ENCODE peak calls at places on chromosomes 2 and 18, in nine cellular contexts. One of them, this sample, is unnamed.

GRCh38 chr2:85584354-85584856 is at the start of gene VAMP5:
- DNase-seq in GM12864: no peak
- DNase-seq in upper lobe of left lung: no peak
- DNase-seq in HAP-1: no peak
- DNase-seq in AG04449: no peak
- DNase-seq in AG04450: no peak
- DNase-seq in suprapubic skin: no peak
- DNase-seq in IMR-90: no peak
- DNase-seq in fibroblast of pulmonary artery: no peak
- DNase-seq in this sample: no peak

GRCh38 chr2:177616731-177617130 is 224.2 kb downstream of the AGPS start:
- DNase-seq in upper lobe of left lung: no peak
- DNase-seq in HAP-1: no peak
- DNase-seq in GM12864: no peak
- DNase-seq in AG04449: no peak
- DNase-seq in suprapubic skin: no peak
- DNase-seq in fibroblast of pulmonary artery: no peak
- DNase-seq in IMR-90: no peak
- DNase-seq in AG04450: no peak
- DNase-seq in this sample: no peak

GRCh38 chr2:98158305-98158704 is 71.3 kb downstream of the VWA3B start:
- DNase-seq in IMR-90: no peak
- DNase-seq in AG04450: no peak
- DNase-seq in upper lobe of left lung: no peak
- DNase-seq in fibroblast of pulmonary artery: no peak
- DNase-seq in AG04449: no peak
- DNase-seq in suprapubic skin: no peak
- DNase-seq in GM12864: no peak
- DNase-seq in HAP-1: no peak
- DNase-seq in this sample: no peak

GRCh38 chr2:223731503-223731902 is 105.9 kb downstream of the AP1S3 start:
- DNase-seq in fibroblast of pulmonary artery: peak; percentile 6
- DNase-seq in HAP-1: no peak
- DNase-seq in suprapubic skin: no peak
- DNase-seq in AG04450: no peak
- DNase-seq in IMR-90: no peak
- DNase-seq in AG04449: no peak
- DNase-seq in GM12864: no peak
- DNase-seq in upper lobe of left lung: no peak
- DNase-seq in this sample: no peak

GRCh38 chr2:38254796-38255195 is 122.3 kb downstream of the ATL2 start:
- DNase-seq in AG04450: no peak
- DNase-seq in HAP-1: no peak
- DNase-seq in fibroblast of pulmonary artery: no peak
- DNase-seq in suprapubic skin: no peak
- DNase-seq in GM12864: no peak
- DNase-seq in upper lobe of left lung: no peak
- DNase-seq in IMR-90: no peak
- DNase-seq in AG04449: no peak
- DNase-seq in this sample: no peak

GRCh38 chr2:119218478-119219064 is 5.1 kb upstream of the STEAP3 start:
- DNase-seq in fibroblast of pulmonary artery: peak; percentile 75
- DNase-seq in GM12864: no peak
- DNase-seq in HAP-1: no peak
- DNase-seq in IMR-90: peak; percentile 74
- DNase-seq in AG04450: peak; percentile 48
- DNase-seq in suprapubic skin: no peak
- DNase-seq in upper lobe of left lung: no peak
- DNase-seq in AG04449: no peak
- DNase-seq in this sample: no peak

GRCh38 chr2:45874324-45874723 is 222.8 kb downstream of the PRKCE start:
- DNase-seq in IMR-90: no peak
- DNase-seq in suprapubic skin: peak; percentile 86
- DNase-seq in AG04449: no peak
- DNase-seq in AG04450: no peak
- DNase-seq in upper lobe of left lung: peak; percentile 48
- DNase-seq in fibroblast of pulmonary artery: no peak
- DNase-seq in GM12864: no peak
- DNase-seq in HAP-1: no peak
- DNase-seq in this sample: peak; percentile 78

GRCh38 chr18:8659609-8660242 is 45.6 kb upstream of the MTCL1 start:
- DNase-seq in HAP-1: no peak
- DNase-seq in fibroblast of pulmonary artery: no peak
- DNase-seq in suprapubic skin: no peak
- DNase-seq in IMR-90: no peak
- DNase-seq in GM12864: no peak
- DNase-seq in AG04450: no peak
- DNase-seq in AG04449: no peak
- DNase-seq in upper lobe of left lung: no peak
- DNase-seq in this sample: no peak

GRCh38 chr2:88074854-88075292 is 7.2 kb downstream of the SMYD1 start:
- DNase-seq in upper lobe of left lung: no peak
- DNase-seq in fibroblast of pulmonary artery: peak; percentile 39
- DNase-seq in suprapubic skin: no peak
- DNase-seq in IMR-90: peak; percentile 67
- DNase-seq in AG04450: peak; percentile 21
- DNase-seq in GM12864: no peak
- DNase-seq in HAP-1: no peak
- DNase-seq in AG04449: peak; percentile 87
- DNase-seq in this sample: no peak

GRCh38 chr2:101558740-101559508 is 84.0 kb upstream of the RFX8 start:
- DNase-seq in upper lobe of left lung: no peak
- DNase-seq in HAP-1: no peak
- DNase-seq in fibroblast of pulmonary artery: peak; percentile 83
- DNase-seq in suprapubic skin: no peak
- DNase-seq in GM12864: no peak
- DNase-seq in IMR-90: peak; percentile 91
- DNase-seq in AG04450: peak; percentile 74
- DNase-seq in AG04449: no peak
- DNase-seq in this sample: no peak

GRCh38 chr2:227414846-227415245 is 27.1 kb upstream of the SCYGR1 start:
- DNase-seq in upper lobe of left lung: no peak
- DNase-seq in fibroblast of pulmonary artery: peak; percentile 82
- DNase-seq in AG04449: no peak
- DNase-seq in AG04450: no peak
- DNase-seq in IMR-90: peak; percentile 66
- DNase-seq in HAP-1: no peak
- DNase-seq in GM12864: no peak
- DNase-seq in suprapubic skin: no peak
- DNase-seq in this sample: no peak

DNA sequence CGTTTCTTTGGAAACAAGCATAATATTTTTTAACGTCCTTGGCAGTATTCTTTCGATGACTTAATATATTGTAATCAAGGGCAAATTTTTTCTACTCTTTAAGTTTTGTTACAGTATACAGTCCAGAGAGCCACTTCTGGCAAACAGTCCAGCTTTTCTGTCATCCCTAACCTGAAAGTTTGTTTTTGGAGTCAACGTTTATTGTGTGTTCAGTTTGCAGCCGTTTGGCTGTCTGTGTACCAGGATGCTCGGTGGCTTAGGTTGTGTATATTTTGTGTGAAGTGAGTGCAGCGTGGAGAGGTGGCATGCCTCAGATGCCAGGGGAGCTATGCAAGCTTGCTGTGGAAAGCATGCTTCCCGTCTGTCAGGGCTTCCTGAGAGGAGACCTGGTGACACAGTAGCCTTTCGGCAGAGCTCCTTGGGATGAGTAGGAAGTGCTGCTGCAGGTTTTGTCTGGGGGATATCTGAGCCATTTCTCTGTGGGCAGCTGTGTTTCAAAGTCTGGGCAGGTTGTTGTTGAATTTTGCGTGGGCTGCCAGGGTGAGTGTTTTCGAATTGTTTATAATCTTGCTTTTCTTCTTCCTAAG is 14.7 kb downstream of the MAP3K20 start:
- DNase-seq in upper lobe of left lung: peak; percentile 63
- DNase-seq in IMR-90: peak; percentile 76
- DNase-seq in AG04449: no peak
- DNase-seq in fibroblast of pulmonary artery: peak; percentile 68
- DNase-seq in suprapubic skin: no peak
- DNase-seq in AG04450: no peak
- DNase-seq in GM12864: no peak
- DNase-seq in HAP-1: no peak
- DNase-seq in this sample: no peak
- H3K4me3 ChIP-seq in upper lobe of left lung: no peak overlapping the region
- H3K4me3 ChIP-seq in IMR-90: no peak overlapping the region
- H3K4me3 ChIP-seq in AG04449: no peak overlapping the region
- H3K4me3 ChIP-seq in fibroblast of pulmonary artery: peak overlapping the region; percentile 29
- H3K4me3 ChIP-seq in suprapubic skin: no peak overlapping the region
- H3K4me3 ChIP-seq in AG04450: peak overlapping the region; percentile 40
- H3K4me3 ChIP-seq in GM12864: no peak overlapping the region
- H3K4me3 ChIP-seq in HAP-1: no peak overlapping the region
- H3K4me3 ChIP-seq in this sample: peak overlapping the region; percentile 48

GRCh38 chr2:211514049-211514448 is 957.6 kb downstream of the CPS1 start:
- DNase-seq in fibroblast of pulmonary artery: no peak
- DNase-seq in AG04449: no peak
- DNase-seq in IMR-90: no peak
- DNase-seq in suprapubic skin: no peak
- DNase-seq in AG04450: no peak
- DNase-seq in upper lobe of left lung: no peak
- DNase-seq in HAP-1: no peak
- DNase-seq in GM12864: no peak
- DNase-seq in this sample: no peak

GRCh38 chr2:211512746-211513145 is 956.3 kb downstream of the CPS1 start:
- DNase-seq in AG04449: no peak
- DNase-seq in upper lobe of left lung: no peak
- DNase-seq in GM12864: no peak
- DNase-seq in AG04450: no peak
- DNase-seq in fibroblast of pulmonary artery: no peak
- DNase-seq in suprapubic skin: no peak
- DNase-seq in HAP-1: peak; percentile 37
- DNase-seq in IMR-90: no peak
- DNase-seq in this sample: no peak

GRCh38 chr2:211516537-211516936 is 960.1 kb downstream of the CPS1 start:
- DNase-seq in upper lobe of left lung: no peak
- DNase-seq in fibroblast of pulmonary artery: no peak
- DNase-seq in HAP-1: no peak
- DNase-seq in GM12864: no peak
- DNase-seq in AG04450: no peak
- DNase-seq in IMR-90: no peak
- DNase-seq in AG04449: no peak
- DNase-seq in suprapubic skin: no peak
- DNase-seq in this sample: no peak
- H3K4me3 ChIP-seq in upper lobe of left lung: no peak overlapping the region
- H3K4me3 ChIP-seq in fibroblast of pulmonary artery: no peak overlapping the region
- H3K4me3 ChIP-seq in HAP-1: no peak overlapping the region
- H3K4me3 ChIP-seq in GM12864: no peak overlapping the region
- H3K4me3 ChIP-seq in AG04450: no peak overlapping the region
- H3K4me3 ChIP-seq in IMR-90: no peak overlapping the region
- H3K4me3 ChIP-seq in AG04449: no peak overlapping the region
- H3K4me3 ChIP-seq in suprapubic skin: no peak overlapping the region
- H3K4me3 ChIP-seq in this sample: no peak overlapping the region

DNA sequence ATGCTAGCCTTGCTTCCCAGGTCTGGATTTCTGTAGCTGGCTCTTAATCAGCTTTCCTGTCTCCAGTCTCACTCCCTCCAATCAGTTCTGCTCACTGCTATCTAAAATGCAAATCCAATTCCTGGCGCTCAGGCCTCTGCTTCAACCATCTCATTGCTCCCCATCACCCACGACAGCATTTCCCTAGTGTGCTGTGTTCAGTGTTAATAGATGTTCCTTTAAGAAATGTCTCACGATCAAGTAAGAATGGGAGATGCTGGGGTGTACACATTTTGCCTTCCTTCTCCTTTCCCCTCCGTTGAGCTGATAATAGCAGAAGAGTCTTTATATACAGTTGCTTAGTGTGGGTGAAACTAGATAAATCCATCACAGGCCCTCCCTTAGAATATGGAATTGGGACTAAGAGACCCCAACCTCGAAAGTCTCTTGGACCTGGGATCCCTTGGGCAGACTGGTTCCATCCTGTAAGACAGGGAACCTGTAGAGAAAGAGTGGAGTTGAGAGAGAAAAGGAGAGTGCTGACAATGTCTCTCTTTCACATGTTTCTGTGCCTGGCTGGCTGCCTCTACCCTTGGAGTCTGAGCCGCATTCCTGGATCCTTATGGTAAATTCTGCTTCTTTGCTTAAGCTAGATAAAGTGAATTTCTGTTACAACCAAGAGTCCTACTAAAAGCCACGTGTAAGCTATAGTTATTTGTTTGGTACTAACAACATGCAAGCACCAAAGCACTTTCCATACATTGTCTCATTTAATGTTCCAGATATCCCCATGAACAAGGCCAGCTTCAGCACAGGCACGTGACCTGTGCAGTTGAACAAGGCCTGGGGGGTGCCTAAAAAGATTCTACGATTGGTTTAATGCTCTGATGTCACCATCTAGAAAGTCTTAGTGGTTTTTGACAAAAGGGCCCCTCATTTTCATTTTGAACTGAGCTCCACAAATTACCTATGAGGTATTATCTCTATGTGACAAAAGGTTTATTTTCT is 1.9 kb upstream of the PUM2 start:
- DNase-seq in IMR-90: no peak
- DNase-seq in AG04449: no peak
- DNase-seq in suprapubic skin: no peak
- DNase-seq in AG04450: no peak
- DNase-seq in GM12864: no peak
- DNase-seq in upper lobe of left lung: no peak
- DNase-seq in HAP-1: no peak
- DNase-seq in fibroblast of pulmonary artery: no peak
- DNase-seq in this sample: no peak
- H3K4me3 ChIP-seq in IMR-90: no peak overlapping the region
- H3K4me3 ChIP-seq in AG04449: no peak overlapping the region
- H3K4me3 ChIP-seq in suprapubic skin: no peak overlapping the region
- H3K4me3 ChIP-seq in AG04450: no peak overlapping the region
- H3K4me3 ChIP-seq in GM12864: peak overlapping the region; percentile 73
- H3K4me3 ChIP-seq in upper lobe of left lung: no peak overlapping the region
- H3K4me3 ChIP-seq in HAP-1: no peak overlapping the region
- H3K4me3 ChIP-seq in fibroblast of pulmonary artery: no peak overlapping the region
- H3K4me3 ChIP-seq in this sample: no peak overlapping the region

DNA sequence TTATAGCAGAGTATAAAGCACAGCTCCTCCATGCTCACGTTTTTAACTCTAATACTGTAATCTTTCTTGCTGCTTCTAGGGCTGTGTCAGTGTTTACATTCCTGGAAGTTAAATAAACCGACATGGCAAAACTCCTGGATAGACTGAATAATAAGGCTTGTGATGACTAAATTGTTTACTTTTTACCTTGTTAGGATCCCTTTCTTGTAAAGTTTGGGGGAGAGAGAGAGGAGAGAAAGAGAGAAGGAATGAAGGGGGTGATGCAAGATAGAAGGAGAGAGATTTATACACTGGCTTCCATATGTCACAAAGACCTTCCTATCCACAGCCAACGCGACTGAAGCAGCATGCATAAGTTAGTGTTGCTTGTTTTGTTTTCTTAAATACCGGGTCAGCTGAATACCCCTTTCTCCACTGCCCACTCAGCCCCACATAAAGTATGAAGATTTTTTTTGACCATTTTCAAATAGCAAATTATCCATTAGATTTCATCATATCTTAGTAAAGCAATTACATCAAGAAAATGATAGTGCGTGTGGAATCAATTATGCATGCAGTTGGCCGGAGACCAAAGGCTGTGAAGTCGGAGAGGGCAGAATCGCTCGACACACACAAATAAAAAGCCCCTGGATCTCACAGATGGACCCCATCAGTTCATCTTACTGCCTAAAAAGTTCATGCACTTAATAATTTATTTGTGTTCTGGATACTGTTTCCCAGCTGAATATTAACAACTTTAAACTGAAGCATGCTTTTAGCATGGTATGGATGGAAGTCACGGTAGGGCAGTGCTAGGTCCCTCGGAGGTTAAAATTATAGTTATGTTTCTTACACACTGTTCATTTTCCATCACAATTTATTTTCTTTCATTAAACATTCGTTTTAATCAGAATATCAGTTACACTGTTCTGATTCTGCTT is 20.1 kb downstream of the BCL11A start:
- DNase-seq in fibroblast of pulmonary artery: no peak
- DNase-seq in GM12864: no peak
- DNase-seq in suprapubic skin: no peak
- DNase-seq in HAP-1: no peak
- DNase-seq in upper lobe of left lung: no peak
- DNase-seq in AG04450: peak; percentile 86
- DNase-seq in IMR-90: peak; percentile 89
- DNase-seq in AG04449: no peak
- DNase-seq in this sample: no peak
- H3K4me3 ChIP-seq in fibroblast of pulmonary artery: no peak overlapping the region
- H3K4me3 ChIP-seq in GM12864: no peak overlapping the region
- H3K4me3 ChIP-seq in suprapubic skin: no peak overlapping the region
- H3K4me3 ChIP-seq in HAP-1: no peak overlapping the region
- H3K4me3 ChIP-seq in upper lobe of left lung: no peak overlapping the region
- H3K4me3 ChIP-seq in AG04450: peak overlapping the region; percentile 20
- H3K4me3 ChIP-seq in IMR-90: no peak overlapping the region
- H3K4me3 ChIP-seq in AG04449: peak overlapping the region; percentile 10
- H3K4me3 ChIP-seq in this sample: no peak overlapping the region